ENCODE peak calls at places on chromosomes 4 and X, in ten cellular contexts. L is PC-3, Q is upper lobe of left lung, R is HCT116, T is kidney, W is cardiac muscle cell, A is H9, X is stomach, B is esophagus squamous epithelium, G is AG04450. Z is an unnamed sample.

GRCh38 chrX:21662761-21663160 is 4.6 kb upstream of the KLHL34 start:
- DNase-seq in L (no peak), Q (no peak), R (no peak), T (no peak), W (no peak), A (no peak), X (no peak), B (no peak), G (no peak), Z (no peak)

GRCh38 chr4:122632396-122633143 is 11.7 kb upstream of the IL21 start:
- DNase-seq in L (no peak), Q (peak), R (no peak), T (no peak), W (peak), A (no peak), X (no peak), B (no peak), G (no peak), Z (no peak)

GRCh38 chr4:120821986-120822385 is 100.5 kb downstream of the PRDM5 start:
- DNase-seq in L (no peak), Q (no peak), R (no peak), T (no peak), W (no peak), A (no peak), X (no peak), B (no peak), G (no peak), Z (no peak)

GRCh38 chrX:39152106-39152649 is 350.9 kb downstream of the MID1IP1 start:
- DNase-seq in L (peak), Q (peak), R (no peak), T (no peak), W (peak), A (peak), X (peak), B (no peak), G (no peak), Z (peak)

GRCh38 chrX:44785652-44786051 is 58.2 kb upstream of the DUSP21 start:
- DNase-seq in L (peak), Q (no peak), R (no peak), T (no peak), W (peak), A (no peak), X (no peak), B (no peak), G (peak), Z (no peak)

GRCh38 chrX:24837966-24838365 is 144.2 kb downstream of the POLA1 start:
- DNase-seq in L (no peak), Q (no peak), R (no peak), T (no peak), W (no peak), A (no peak), X (no peak), B (no peak), G (no peak), Z (no peak)

GRCh38 chrX:20066968-20067708 is 49.6 kb downstream of the MAP7D2 start:
- DNase-seq in L (peak), Q (peak), R (peak), T (no peak), W (peak), A (no peak), X (no peak), B (no peak), G (peak), Z (no peak)

GRCh38 chr4:139735381-139736256 is 70.0 kb downstream of the MGST2 start:
- DNase-seq in L (no peak), Q (peak), R (no peak), T (peak), W (peak), A (peak), X (no peak), B (no peak), G (no peak), Z (no peak)

GRCh38 chr4:113327513-113327912 is 278.1 kb downstream of the ANK2 start:
- DNase-seq in L (no peak), Q (no peak), R (no peak), T (no peak), W (peak), A (no peak), X (no peak), B (no peak), G (no peak), Z (no peak)

GRCh38 chr4:152972821-152973613 is 36.9 kb downstream of the FHDC1 start:
- DNase-seq in L (peak), Q (no peak), R (no peak), T (no peak), W (peak), A (peak), X (no peak), B (no peak), G (peak), Z (no peak)

GRCh38 chr4:123412700-123413512 is 16.3 kb downstream of the SPRY1 start:
- DNase-seq in L (peak), Q (no peak), R (no peak), T (no peak), W (no peak), A (no peak), X (no peak), B (no peak), G (no peak), Z (no peak)

GRCh38 chr4:138114434-138114833 is 127.7 kb downstream of the SLC7A11 start:
- DNase-seq in L (no peak), Q (no peak), R (no peak), T (no peak), W (peak), A (no peak), X (no peak), B (no peak), G (no peak), Z (no peak)

GRCh38 chr4:153040677-153041076 is 104.6 kb downstream of the FHDC1 start:
- DNase-seq in L (no peak), Q (no peak), R (no peak), T (no peak), W (no peak), A (no peak), X (no peak), B (no peak), G (no peak), Z (no peak)

GRCh38 chr4:96016615-96017299 is 176.9 kb downstream of the PDHA2 start:
- DNase-seq in L (peak), Q (no peak), R (no peak), T (no peak), W (peak), A (no peak), X (no peak), B (no peak), G (no peak), Z (no peak)

GRCh38 chrX:43643662-43644061 is 12.4 kb upstream of the MAOA start:
- DNase-seq in L (no peak), Q (no peak), R (no peak), T (no peak), W (no peak), A (no peak), X (no peak), B (no peak), G (no peak), Z (no peak)

GRCh38 chr4:17066241-17066640 is 167.8 kb upstream of the LDB2 start:
- DNase-seq in L (no peak), Q (no peak), R (no peak), T (no peak), W (no peak), A (no peak), X (no peak), B (no peak), G (no peak), Z (no peak)

GRCh38 chrX:134685662-134686061 is 27.4 kb upstream of the PLAC1 start:
- DNase-seq in L (no peak), Q (no peak), R (no peak), T (no peak), W (peak), A (no peak), X (no peak), B (no peak), G (no peak), Z (no peak)
- H3K27ac ChIP-seq in L (no peak), Q (no peak), R (no peak), T (no peak), W (no peak), A (no peak), X (no peak), B (no peak), G (no peak), Z (no peak)

DNA sequence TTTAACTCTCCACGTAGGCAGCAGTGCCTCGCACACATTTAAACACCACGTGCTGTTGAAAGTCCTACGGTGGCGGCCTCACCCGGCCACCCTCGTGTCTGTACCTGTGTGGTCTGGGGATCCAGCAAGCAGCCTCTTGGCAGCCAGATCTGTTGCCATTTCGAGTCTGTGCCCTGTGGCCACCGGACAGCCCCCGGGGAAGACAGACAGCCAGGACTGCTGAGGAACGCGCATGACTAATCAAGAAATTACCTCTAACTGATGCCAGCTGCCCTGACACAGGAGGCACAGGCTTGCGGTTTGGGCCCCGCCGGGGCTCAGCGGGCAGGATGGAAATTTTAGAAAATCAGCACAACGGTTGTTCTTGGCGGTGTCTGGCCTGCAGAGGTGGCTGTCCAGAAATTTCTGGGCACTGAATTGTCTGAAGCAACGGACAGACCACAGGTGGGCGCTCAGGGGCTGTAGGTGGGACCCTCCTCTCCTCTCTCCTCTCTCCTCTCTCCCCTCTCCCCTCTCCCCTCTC is 15.6 kb upstream of the ASMTL start:
- DNase-seq in L (peak), Q (peak), R (no peak), T (peak), W (no peak), A (peak), X (peak), B (no peak), G (no peak), Z (no peak)
- TF ChIP-seq CTCF in L (no peak), Q (no peak), R (no peak), T (no peak), W (no peak), A (no peak), X (no peak), B (no peak), G (no peak), Z (no peak)

GRCh38 chrX:148268646-148269045 is 231.8 kb upstream of the AFF2 start:
- DNase-seq in L (no peak), Q (no peak), R (no peak), T (no peak), W (no peak), A (no peak), X (no peak), B (no peak), G (no peak), Z (no peak)
- H3K27ac ChIP-seq in L (no peak), Q (no peak), R (no peak), T (no peak), W (no peak), A (no peak), X (no peak), B (no peak), G (no peak), Z (no peak)

GRCh38 chrX:1075156-1075555 is 137.3 kb downstream of the CRLF2 start:
- DNase-seq in L (no peak), Q (no peak), R (no peak), T (no peak), W (no peak), A (no peak), X (no peak), B (no peak), G (no peak), Z (no peak)
- TF ChIP-seq CTCF in L (no peak), Q (no peak), R (no peak), T (no peak), W (no peak), A (no peak), X (no peak), B (no peak), G (no peak), Z (no peak)

DNA sequence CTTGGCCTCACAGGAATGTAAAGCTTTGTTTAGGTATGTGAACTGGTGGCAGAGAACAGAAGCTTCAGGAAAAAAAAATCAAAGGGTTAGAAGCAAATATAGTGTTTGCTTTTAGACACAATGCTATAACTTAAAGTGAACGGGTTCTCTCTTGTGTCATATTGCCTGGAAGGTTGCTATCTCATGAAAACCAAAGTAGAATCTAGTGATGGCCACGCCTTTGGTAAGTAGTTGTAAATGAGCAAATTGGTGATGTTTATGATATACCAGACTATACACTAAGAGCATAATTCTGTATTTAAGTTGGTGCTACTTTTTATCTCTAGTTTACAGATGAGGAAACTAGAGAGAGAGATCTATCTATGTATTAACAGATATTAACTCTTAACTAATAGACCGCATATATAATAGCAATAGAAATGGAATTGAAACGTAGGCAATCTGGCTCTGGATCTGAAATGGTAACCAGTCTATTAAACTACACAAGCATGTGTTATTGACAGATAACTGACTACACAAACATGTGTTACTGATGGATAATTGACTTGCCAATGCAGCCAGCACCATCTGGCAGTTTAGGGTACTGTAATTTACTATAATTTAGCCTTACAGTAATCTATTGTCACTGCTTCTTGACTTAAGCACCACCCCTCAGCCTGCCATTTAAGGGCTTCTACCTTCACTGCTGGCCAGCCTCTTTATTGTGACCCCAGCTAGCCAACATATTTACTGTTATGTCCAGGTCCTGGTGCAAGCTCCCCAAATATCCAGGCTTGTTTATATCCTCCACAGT is 40.9 kb downstream of the HCCS start:
- DNase-seq in L (no peak), Q (no peak), R (no peak), T (no peak), W (no peak), A (no peak), X (no peak), B (no peak), G (no peak), Z (no peak)
- H3K27ac ChIP-seq in L (no peak), Q (no peak), R (no peak), T (no peak), W (no peak), A (no peak), X (no peak), B (no peak), G (no peak), Z (no peak)

GRCh38 chrX:63424063-63424462 is 72.9 kb upstream of the SPIN4 start:
- DNase-seq in L (peak), Q (no peak), R (peak), T (no peak), W (no peak), A (no peak), X (no peak), B (no peak), G (no peak), Z (no peak)

GRCh38 chrX:63426519-63426918 is 75.4 kb upstream of the SPIN4 start:
- DNase-seq in L (no peak), Q (no peak), R (no peak), T (no peak), W (no peak), A (peak), X (no peak), B (no peak), G (no peak), Z (no peak)

GRCh38 chrX:63417649-63418048 is 66.5 kb upstream of the SPIN4 start:
- DNase-seq in L (peak), Q (no peak), R (no peak), T (no peak), W (no peak), A (no peak), X (no peak), B (no peak), G (no peak), Z (no peak)

GRCh38 chrX:63418211-63418610 is 67.1 kb upstream of the SPIN4 start:
- DNase-seq in L (no peak), Q (no peak), R (no peak), T (no peak), W (no peak), A (no peak), X (no peak), B (no peak), G (no peak), Z (no peak)

GRCh38 chrX:63421411-63421810 is 70.3 kb upstream of the SPIN4 start:
- DNase-seq in L (no peak), Q (no peak), R (no peak), T (no peak), W (no peak), A (no peak), X (no peak), B (no peak), G (no peak), Z (no peak)
- TF ChIP-seq CTCF in L (peak), Q (no peak), R (no peak), T (no peak), W (no peak), A (peak), X (no peak), B (no peak), G (no peak), Z (peak)

DNA sequence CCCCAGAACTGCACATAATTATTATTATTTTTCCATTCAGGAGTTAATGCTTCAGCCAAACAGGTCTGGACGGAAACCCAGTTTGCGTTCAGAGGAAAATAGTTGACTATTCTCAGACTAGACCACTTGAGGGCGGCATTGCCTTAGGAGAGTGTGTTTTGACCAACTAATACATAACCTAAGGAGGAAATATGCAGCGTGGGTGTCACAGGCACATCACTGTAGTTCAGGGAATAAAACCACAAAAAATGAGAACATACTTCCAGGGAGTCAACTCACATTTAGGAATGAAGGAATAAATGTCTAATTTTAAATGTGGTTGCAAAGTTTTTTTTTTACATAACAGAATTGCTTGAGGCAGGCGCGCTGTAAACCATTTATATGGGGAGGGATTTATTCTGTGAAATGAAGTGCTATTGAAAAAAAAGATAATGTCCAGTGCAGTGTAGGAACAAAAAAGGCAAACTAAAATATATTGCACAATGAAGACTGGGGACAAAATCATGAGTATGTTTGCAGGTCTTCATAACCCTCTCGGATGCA is 93.3 kb downstream of the SYNPO2 start:
- DNase-seq in L (peak), Q (peak), R (peak), T (no peak), W (peak), A (peak), X (peak), B (no peak), G (peak), Z (peak)
- H3K27ac ChIP-seq in L (no peak), Q (no peak), R (no peak), T (no peak), W (no peak), A (no peak), X (peak), B (peak), G (no peak), Z (no peak)

Z was measured in right lobe of liver.